ENCODE peak calls at places on chromosomes 3 and 15, in six cellular contexts. P is mesothelial cell of epicardium, N is fibroblast of villous mesenchyme, A is endothelial cell, E is HFF-Myc, R is B cell. T is an unnamed sample.

GRCh38 chr3:175526609-175527280 is 667.6 kb downstream of the NAALADL2 start:
- DNase-seq in R (peak; percentile 1), N (peak; percentile 7), A (no peak), E (no peak), P (no peak), T (no peak)

GRCh38 chr15:75694241-75695182 is 18.1 kb downstream of the CSPG4 start:
- DNase-seq in A (peak; percentile 34), E (peak; percentile 92), R (peak; percentile 51), P (no peak), N (peak; percentile 98), T (peak; percentile 93)

GRCh38 chr15:89642106-89642505 is 13.2 kb downstream of the KIF7 start:
- DNase-seq in A (no peak), R (no peak), P (no peak), E (no peak), N (no peak), T (no peak)

GRCh38 chr3:134761213-134761612 is 33.8 kb upstream of the EPHB1 start:
- DNase-seq in P (no peak), E (no peak), R (no peak), A (no peak), N (no peak), T (no peak)

GRCh38 chr3:177982034-177982433 is 554.2 kb upstream of the KCNMB2 start:
- DNase-seq in N (no peak), P (no peak), E (no peak), R (no peak), A (no peak), T (peak; percentile 33)

GRCh38 chr3:86547697-86548096 is 443.3 kb downstream of the VGLL3 start:
- DNase-seq in R (no peak), N (no peak), P (no peak), E (no peak), A (no peak), T (no peak)

GRCh38 chr3:17407576-17407975 is 334.9 kb downstream of the TBC1D5 start:
- DNase-seq in N (no peak), A (no peak), R (no peak), P (no peak), E (no peak), T (no peak)

GRCh38 chr3:49023775-49024174 is 1.9 kb downstream of the NDUFAF3 start:
- DNase-seq in E (no peak), N (no peak), R (no peak), A (no peak), P (no peak), T (no peak)

GRCh38 chr3:54046677-54047214 is 75.6 kb upstream of the CACNA2D3 start:
- DNase-seq in R (no peak), A (no peak), P (no peak), E (peak; percentile 6), N (peak; percentile 14), T (peak; percentile 22)

GRCh38 chr3:183283886-183284285 is 30.8 kb downstream of the B3GNT5 start:
- DNase-seq in E (no peak), P (no peak), R (no peak), A (no peak), N (no peak), T (no peak)

GRCh38 chr15:41125950-41126642 is 10.0 kb upstream of the INO80 start:
- DNase-seq in N (no peak), R (no peak), E (no peak), A (no peak), P (no peak), T (no peak)

GRCh38 chr15:31024330-31024729 is 32.9 kb upstream of the MTMR10 start:
- DNase-seq in A (peak; percentile 31), N (peak; percentile 82), E (peak; percentile 90), P (no peak), R (no peak), T (peak; percentile 98)

GRCh38 chr3:36075491-36075890 is 304.8 kb upstream of the STAC start:
- DNase-seq in P (no peak), A (no peak), N (no peak), E (no peak), R (no peak), T (no peak)

GRCh38 chr15:91982401-91982800 is 128.9 kb downstream of the SLCO3A1 start:
- DNase-seq in P (no peak), E (no peak), A (no peak), N (no peak), R (no peak), T (no peak)

GRCh38 chr15:66960519-66960918 is 104.9 kb upstream of the SMAD3 start:
- DNase-seq in N (no peak), E (no peak), A (no peak), P (no peak), R (no peak), T (no peak)

GRCh38 chr15:99324082-99324620 is 72.9 kb downstream of the LRRC28 start:
- DNase-seq in P (no peak), R (peak; percentile 3), A (no peak), E (peak; percentile 63), N (peak; percentile 68), T (peak; percentile 94)

GRCh38 chr3:53744351-53744750 is 101.9 kb downstream of the CHDH start:
- DNase-seq in E (no peak), N (no peak), A (no peak), P (no peak), R (no peak), T (no peak)

GRCh38 chr3:126988451-126989021 is 5.6 kb downstream of the PLXNA1 start:
- DNase-seq in E (no peak), P (no peak), R (no peak), N (no peak), A (no peak), T (no peak)

GRCh38 chr3:105843895-105844500 is 24.8 kb downstream of the CBLB start:
- DNase-seq in P (no peak), N (no peak), A (no peak), E (no peak), R (no peak), T (no peak)

GRCh38 chr3:59052803-59053411 is 3.1 kb upstream of the CFAP20DC start:
- DNase-seq in A (no peak), N (peak; percentile 41), E (peak; percentile 21), R (peak; percentile 48), P (no peak), T (peak; percentile 15)

GRCh38 chr15:89494941-89495637 is 1.3 kb downstream of the RHCG start:
- DNase-seq in E (no peak), R (no peak), A (peak; percentile 57), P (no peak), N (peak; percentile 23), T (no peak)

GRCh38 chr3:45566205-45566604 is 28.3 kb upstream of the LIMD1 start:
- DNase-seq in P (no peak), R (no peak), A (no peak), E (no peak), N (no peak), T (no peak)

GRCh38 chr3:185657691-185658503 is 71.8 kb downstream of the SENP2 start:
- DNase-seq in P (no peak), R (no peak), N (no peak), A (no peak), E (no peak), T (no peak)

GRCh38 chr3:185661772-185662171 is 75.7 kb downstream of the SENP2 start:
- DNase-seq in E (no peak), P (no peak), N (no peak), R (no peak), A (no peak), T (no peak)

GRCh38 chr3:185658943-185659342 is 72.8 kb downstream of the SENP2 start:
- DNase-seq in E (no peak), P (no peak), A (no peak), N (no peak), R (no peak), T (no peak)

GRCh38 chr3:185658504-185658912 is 72.4 kb downstream of the SENP2 start:
- DNase-seq in P (no peak), A (no peak), R (no peak), N (peak; percentile 94), E (peak; percentile 67), T (peak; percentile 87)

GRCh38 chr3:185659942-185660921 is 74.1 kb downstream of the SENP2 start:
- DNase-seq in A (peak; percentile 84), E (peak; percentile 50), N (peak; percentile 86), P (no peak), R (peak; percentile 74), T (peak; percentile 84)
- TF ChIP-seq CTCF in A (peak; percentile 95), E (peak; percentile 99), N (peak; percentile 99), P (peak; percentile 93), R (peak; percentile 91), T (peak; percentile 100)

DNA sequence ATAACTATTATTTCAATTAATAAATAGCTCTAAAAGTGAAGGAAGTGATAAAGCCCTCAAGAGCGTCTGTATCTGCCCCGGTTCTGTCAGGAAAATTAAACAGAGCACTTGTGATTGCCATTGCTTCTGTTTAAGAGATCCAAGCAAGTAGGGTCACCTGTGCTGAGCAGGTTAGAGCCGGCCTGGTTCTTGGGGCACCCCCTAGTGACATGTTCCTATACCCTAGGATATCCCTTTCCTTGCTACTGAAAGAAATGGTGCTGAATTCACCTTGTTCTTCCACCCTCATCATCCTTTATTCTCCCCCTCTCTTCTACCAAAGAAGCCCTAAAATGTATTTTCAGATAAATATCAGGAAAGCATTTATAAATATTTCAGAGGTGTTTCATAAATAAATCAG is 323.5 kb downstream of the RORA start:
- DNase-seq in A (no peak), N (no peak), P (no peak), R (no peak), E (no peak), T (no peak)
- TF ChIP-seq CTCF in A (no peak), N (no peak), P (no peak), R (no peak), E (no peak), T (no peak)

DNA sequence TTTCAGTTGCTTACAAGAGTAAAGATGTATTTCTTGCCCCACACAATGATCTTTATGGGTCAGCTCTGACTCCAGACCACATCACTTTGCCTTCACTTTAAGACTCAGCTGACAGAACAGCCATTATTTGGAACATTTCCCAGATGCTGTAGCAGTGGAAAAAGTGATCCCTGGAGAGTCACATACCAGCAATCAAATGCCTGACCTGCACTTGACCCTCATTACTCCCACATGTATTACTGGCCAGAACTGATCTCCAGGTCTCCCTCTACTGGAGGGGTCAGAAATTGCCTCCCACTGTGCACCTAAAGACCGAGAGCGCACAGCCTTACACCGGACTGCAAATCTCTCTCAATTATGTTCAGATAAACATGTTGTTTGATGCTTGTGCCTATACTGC is 88.6 kb upstream of the ZNF385D start:
- DNase-seq in R (no peak), E (peak; percentile 41), N (peak; percentile 55), P (no peak), A (no peak), T (peak; percentile 79)
- TF ChIP-seq CTCF in R (peak; percentile 22), E (peak; percentile 24), N (peak; percentile 14), P (no peak), A (peak; percentile 29), T (peak; percentile 51)

GRCh38 chr3:101848326-101848725 is 988 bp upstream of the NFKBIZ start:
- DNase-seq in R (no peak), N (no peak), E (no peak), A (no peak), P (no peak), T (no peak)

GRCh38 chr3:101848754-101849713 is at the start of gene NFKBIZ:
- DNase-seq in P (peak; percentile 76), A (peak; percentile 94), N (peak; percentile 96), E (peak; percentile 52), R (peak; percentile 93), T (peak; percentile 78)

GRCh38 chr3:101850327-101851048 is 1.2 kb downstream of the NFKBIZ start:
- DNase-seq in R (peak; percentile 62), N (no peak), A (no peak), E (no peak), P (no peak), T (peak; percentile 78)

GRCh38 chr3:101851072-101851471 is 1.8 kb downstream of the NFKBIZ start:
- DNase-seq in P (no peak), E (no peak), R (no peak), A (no peak), N (no peak), T (no peak)

GRCh38 chr3:101849714-101850326 is 506 bp downstream of the NFKBIZ start:
- DNase-seq in A (peak; percentile 49), R (peak; percentile 77), P (peak; percentile 48), E (no peak), N (no peak), T (no peak)
- TF ChIP-seq CTCF in A (no peak), R (no peak), P (no peak), E (no peak), N (no peak), T (no peak)